ENCODE peak calls at places on chromosomes 5 and 9, in ten cellular contexts. B, G, N, Y, V, U, D, M, A and X are unnamed samples.

GRCh38 chr5:129387944-129388343 is 72.2 kb upstream of the ADAMTS19 start:
- DNase-seq in M (no peak), A (no peak), U (no peak), V (no peak), B (no peak), N (no peak), D (no peak), Y (no peak), G (no peak), X (no peak)

GRCh38 chr9:75892168-75892901 is 1.9 kb downstream of the PCSK5 start:
- DNase-seq in M (no peak), N (no peak), G (peak), U (no peak), D (no peak), V (peak), B (no peak), Y (no peak), A (no peak), X (peak)

GRCh38 chr5:1876708-1877433 is 5.9 kb downstream of the IRX4 start:
- DNase-seq in B (no peak), U (no peak), A (no peak), G (no peak), Y (no peak), M (peak), V (no peak), N (no peak), D (no peak), X (no peak)

GRCh38 chr5:140342287-140342686 is 4.1 kb downstream of the HBEGF start:
- DNase-seq in N (no peak), D (peak), G (no peak), M (peak), Y (no peak), V (no peak), B (no peak), A (no peak), U (no peak), X (no peak)

GRCh38 chr5:120372899-120373298 is 91.2 kb upstream of the PRR16 start:
- DNase-seq in D (no peak), Y (no peak), U (no peak), A (no peak), V (no peak), N (no peak), B (no peak), M (no peak), G (no peak), X (peak)

GRCh38 chr9:33943389-33943788 is 105.3 kb downstream of the UBAP2 start:
- DNase-seq in N (no peak), G (no peak), M (no peak), V (no peak), U (no peak), D (no peak), A (no peak), B (no peak), Y (no peak), X (no peak)

GRCh38 chr5:69042500-69042899 is 51.3 kb upstream of the SLC30A5 start:
- DNase-seq in N (no peak), U (no peak), G (no peak), V (no peak), B (no peak), D (no peak), Y (no peak), M (no peak), A (no peak), X (no peak)

GRCh38 chr9:127308559-127309429 is 44.2 kb downstream of the GARNL3 start:
- DNase-seq in B (no peak), V (no peak), M (no peak), D (no peak), U (peak), A (no peak), Y (no peak), N (no peak), G (no peak), X (no peak)

GRCh38 chr5:140690376-140690932 is 716 bp downstream of the HARS1 start:
- DNase-seq in M (no peak), U (no peak), G (no peak), B (no peak), V (no peak), Y (no peak), D (no peak), N (no peak), A (no peak), X (no peak)

GRCh38 chr9:135924628-135925338 is 17.4 kb upstream of the CAMSAP1 start:
- DNase-seq in D (no peak), M (no peak), G (peak), B (no peak), U (no peak), N (no peak), A (no peak), Y (no peak), V (no peak), X (no peak)

GRCh38 chr5:8756498-8757084 is 789.3 kb downstream of the SEMA5A start:
- DNase-seq in N (no peak), U (peak), G (no peak), D (no peak), Y (no peak), A (no peak), M (peak), V (no peak), B (peak), X (no peak)

GRCh38 chr9:131277673-131278420 is 1.5 kb upstream of the FAM78A start:
- DNase-seq in A (peak), V (peak), N (peak), Y (peak), U (peak), M (peak), D (peak), B (peak), G (peak), X (peak)

GRCh38 chr9:137110911-137111787 is 3.4 kb downstream of the DPP7 start:
- DNase-seq in Y (no peak), G (peak), V (no peak), U (no peak), M (no peak), B (no peak), D (no peak), N (no peak), A (no peak), X (no peak)

GRCh38 chr5:61330341-61330878 is 1.6 kb upstream of the ZSWIM6 start:
- DNase-seq in G (peak), M (peak), A (peak), V (peak), B (no peak), N (peak), Y (no peak), D (no peak), U (peak), X (peak)

GRCh38 chr5:645421-645820 is 33.3 kb downstream of the CEP72 start:
- DNase-seq in B (no peak), Y (no peak), D (no peak), G (no peak), N (no peak), A (no peak), U (no peak), V (no peak), M (no peak), X (no peak)

GRCh38 chr5:131475416-131476045 is 159.5 kb downstream of the RAPGEF6 start:
- DNase-seq in M (no peak), D (no peak), N (no peak), G (no peak), U (peak), A (no peak), Y (no peak), V (no peak), B (no peak), X (no peak)

GRCh38 chr9:81591791-81592190 is 97.6 kb downstream of the TLE1 start:
- DNase-seq in D (no peak), V (no peak), A (no peak), B (no peak), N (no peak), Y (no peak), G (no peak), U (no peak), M (no peak), X (no peak)

GRCh38 chr9:8437878-8438277 is 638.3 kb upstream of the DMAC1 start:
- DNase-seq in A (no peak), D (no peak), U (no peak), N (no peak), B (peak), G (no peak), Y (no peak), V (no peak), M (no peak), X (no peak)

GRCh38 chr9:105254226-105254625 is 9.8 kb downstream of the SLC44A1 start:
- DNase-seq in M (no peak), N (no peak), G (no peak), V (no peak), B (no peak), U (no peak), D (no peak), A (no peak), Y (no peak), X (no peak)

GRCh38 chr5:17154211-17154996 is 63.0 kb upstream of the BASP1 start:
- DNase-seq in D (no peak), U (peak), A (no peak), N (no peak), M (no peak), B (no peak), G (no peak), V (no peak), Y (no peak), X (no peak)

GRCh38 chr5:153676821-153677220 is 186.4 kb downstream of the GRIA1 start:
- DNase-seq in M (no peak), N (no peak), Y (no peak), G (no peak), U (no peak), V (no peak), D (no peak), A (no peak), B (no peak), X (no peak)

GRCh38 chr9:96874947-96875459 is 20.7 kb upstream of the ZNF782 start:
- DNase-seq in A (peak), N (peak), B (peak), V (no peak), Y (peak), M (no peak), G (no peak), U (peak), D (peak), X (no peak)

GRCh38 chr9:18542837-18543405 is 69.0 kb downstream of the ADAMTSL1 start:
- DNase-seq in M (no peak), D (no peak), B (no peak), G (no peak), A (no peak), Y (no peak), U (peak), N (no peak), V (no peak), X (no peak)

GRCh38 chr9:6584881-6585597 is 60.5 kb downstream of the GLDC start:
- DNase-seq in Y (no peak), N (no peak), G (no peak), U (peak), A (no peak), V (no peak), D (no peak), M (peak), B (no peak), X (no peak)

GRCh38 chr9:75265525-75265972 is 177.2 kb downstream of the OSTF1 start:
- DNase-seq in M (peak), V (no peak), G (no peak), B (no peak), U (peak), Y (peak), D (peak), A (peak), N (peak), X (no peak)

GRCh38 chr5:119527346-119527745 is 75.0 kb downstream of the HSD17B4 start:
- DNase-seq in M (no peak), D (no peak), N (no peak), U (peak), B (no peak), Y (no peak), A (no peak), V (no peak), G (no peak), X (no peak)

GRCh38 chr5:172792693-172793570 is 21.9 kb upstream of the DUSP1 start:
- DNase-seq in B (no peak), U (no peak), D (no peak), G (no peak), Y (no peak), A (no peak), M (no peak), V (no peak), N (no peak), X (no peak)

GRCh38 chr5:10632110-10632903 is 68.4 kb downstream of the ANKRD33B start:
- DNase-seq in V (no peak), A (no peak), U (peak), N (no peak), D (no peak), B (no peak), M (no peak), Y (no peak), G (peak), X (no peak)

GRCh38 chr5:151357792-151358191 is 10.4 kb upstream of the SLC36A2 start:
- DNase-seq in B (no peak), U (no peak), D (no peak), G (no peak), Y (no peak), A (no peak), M (no peak), N (no peak), V (no peak), X (no peak)

GRCh38 chr9:134592018-134592818 is 49.4 kb upstream of the COL5A1 start:
- DNase-seq in D (no peak), M (peak), A (no peak), Y (no peak), V (peak), B (no peak), U (peak), G (peak), N (no peak), X (peak)

GRCh38 chr5:143118222-143118621 is 285.3 kb downstream of the NR3C1 start:
- DNase-seq in V (no peak), M (peak), N (no peak), D (no peak), B (no peak), U (no peak), G (no peak), Y (no peak), A (no peak), X (no peak)